ENCODE peak calls at places on chromosomes 7 and 10, in four cellular contexts. R, D, X and E are unnamed samples.
A peak's percentile ranks its signal among the peaks of the same experiment; 100 is the strongest.

GRCh38 chr10:79400567-79401004 is 44.8 kb downstream of the ZCCHC24 start:
- DNase-seq in D (peak; percentile 57), X (no peak), R (no peak), E (no peak)

GRCh38 chr7:77727936-77728701 is 31.9 kb downstream of the RSBN1L start:
- DNase-seq in D (peak; percentile 63), X (no peak), R (no peak), E (no peak)

GRCh38 chr10:69048103-69048502 is 39.8 kb upstream of the SRGN start:
- DNase-seq in R (no peak), D (peak; percentile 46), X (peak; percentile 39), E (peak; percentile 94)

GRCh38 chr10:79266543-79267312 is 80.5 kb upstream of the PPIF start:
- DNase-seq in R (no peak), D (peak; percentile 94), X (peak; percentile 94), E (no peak)

GRCh38 chr10:121928528-121928884 is 675 bp upstream of the ATE1 start:
- DNase-seq in R (no peak), D (peak; percentile 34), X (no peak), E (no peak)

GRCh38 chr10:76119515-76119914 is 688.1 kb downstream of the LRMDA start:
- DNase-seq in X (peak; percentile 56), D (peak; percentile 78), R (no peak), E (no peak)

GRCh38 chr7:32212321-32212720 is 142.1 kb upstream of the PDE1C start:
- DNase-seq in R (no peak), X (no peak), D (no peak), E (no peak)

GRCh38 chr7:31119249-31119648 is 67.1 kb downstream of the ADCYAP1R1 start:
- DNase-seq in D (no peak), R (no peak), X (no peak), E (no peak)

GRCh38 chr7:44156453-44157010 is 15.4 kb upstream of the MYL7 start:
- DNase-seq in X (no peak), R (no peak), D (no peak), E (no peak)